ENCODE peak calls at places on chromosomes 11 and 22, in ten cellular contexts. N is tibial nerve; X is endothelial cell of umbilical vein; V is CD4-positive, CD25-positive, alpha-beta regulatory T cell; J is Caco-2; T is thoracic aorta; O is cardiac muscle cell; I is CD4-positive, alpha-beta T cell; D is mesendoderm; W is CD8-positive, alpha-beta T cell. F is an unnamed sample.

GRCh38 chr11:94007906-94008305 is 13.2 kb upstream of the HEPHL1 start:
- DNase-seq in T (no peak), X (no peak), W (no peak), D (no peak), N (no peak), V (no peak), O (no peak), J (no peak), I (no peak), F (no peak)

GRCh38 chr11:9574806-9575530 is 1.5 kb downstream of the WEE1 start:
- DNase-seq in J (peak; percentile 83), X (peak; percentile 87), V (peak; percentile 48), D (peak; percentile 91), T (no peak), W (peak; percentile 2), I (peak; percentile 4), N (peak; percentile 20), O (peak; percentile 92), F (peak; percentile 89)

GRCh38 chr22:44723801-44724200 is 21.8 kb downstream of the PRR5 start:
- DNase-seq in V (peak; percentile 25), T (no peak), X (peak; percentile 50), O (peak; percentile 43), I (no peak), J (peak; percentile 58), N (no peak), D (peak; percentile 62), W (no peak), F (no peak)

GRCh38 chr22:42187646-42188045 is 57.0 kb upstream of the CYP2D6 start:
- DNase-seq in I (no peak), J (no peak), W (no peak), V (no peak), O (no peak), D (no peak), X (no peak), N (no peak), T (no peak), F (no peak)

GRCh38 chr11:76695767-76696166 is 25.2 kb upstream of the LRRC32 start:
- DNase-seq in W (no peak), N (no peak), D (no peak), O (no peak), X (no peak), I (no peak), V (no peak), J (no peak), T (no peak), F (no peak)

GRCh38 chr11:104918113-104918824 is 20.0 kb upstream of the CASP12 start:
- DNase-seq in W (no peak), N (no peak), O (peak; percentile 76), J (no peak), D (no peak), V (peak; percentile 54), X (peak; percentile 98), I (no peak), T (no peak), F (no peak)

GRCh38 chr11:88297320-88298263 is 39.9 kb downstream of the CTSC start:
- DNase-seq in I (no peak), J (peak; percentile 32), W (no peak), O (no peak), D (peak; percentile 83), T (no peak), V (no peak), X (no peak), N (no peak), F (no peak)

GRCh38 chr11:71977743-71978418 is 20.8 kb upstream of the IL18BP start:
- DNase-seq in I (peak; percentile 36), O (peak; percentile 68), X (peak; percentile 67), V (peak; percentile 72), N (no peak), D (peak; percentile 52), T (no peak), J (peak; percentile 64), W (peak; percentile 29), F (peak; percentile 52)

GRCh38 chr11:45432910-45433309 is 146.8 kb upstream of the SYT13 start:
- DNase-seq in V (no peak), W (no peak), O (no peak), I (no peak), X (no peak), T (no peak), J (no peak), N (no peak), D (no peak), F (no peak)

GRCh38 chr11:123321641-123322040 is 108.4 kb upstream of the GRAMD1B start:
- DNase-seq in O (no peak), T (no peak), W (no peak), D (no peak), I (no peak), J (no peak), V (no peak), X (no peak), N (no peak), F (no peak)
- H3K27me3 ChIP-seq in O (peaks cover 13% of the 10 kb centered on the region), T (no peaks in the 10 kb centered on the region), W (no peaks in the 10 kb centered on the region), D (no peaks in the 10 kb centered on the region), I (no peaks in the 10 kb centered on the region), J (peaks cover 3% of the 10 kb centered on the region), V (peaks cover 6% of the 10 kb centered on the region), X (no peaks in the 10 kb centered on the region), N (no peaks in the 10 kb centered on the region), F (peaks cover 26% of the 10 kb centered on the region)

GRCh38 chr22:49849161-49850020 is 4.3 kb upstream of the ZBED4 start:
- DNase-seq in I (no peak), T (no peak), W (no peak), D (no peak), J (no peak), X (no peak), O (no peak), N (no peak), V (peak; percentile 51), F (no peak)

GRCh38 chr22:49852898-49853894 is at the start of gene ZBED4:
- DNase-seq in I (peak; percentile 98), X (peak; percentile 97), W (peak; percentile 99), J (peak; percentile 99), N (peak; percentile 90), T (peak; percentile 81), O (peak; percentile 98), V (peak; percentile 97), D (peak; percentile 97), F (peak; percentile 99)

GRCh38 chr22:49850021-49850911 is 3.4 kb upstream of the ZBED4 start:
- DNase-seq in D (no peak), T (no peak), I (no peak), J (no peak), N (no peak), V (no peak), W (no peak), O (no peak), X (no peak), F (no peak)

GRCh38 chr22:49848690-49849160 is 4.9 kb upstream of the ZBED4 start:
- DNase-seq in W (no peak), J (no peak), V (no peak), N (no peak), O (no peak), T (no peak), D (no peak), X (no peak), I (no peak), F (no peak)

GRCh38 chr22:49850959-49851815 is 2.5 kb upstream of the ZBED4 start:
- DNase-seq in O (no peak), V (no peak), D (no peak), T (no peak), W (no peak), N (no peak), J (no peak), I (no peak), X (no peak), F (no peak)
- H3K27me3 ChIP-seq in O (peaks cover 65% of the 10 kb centered on the region), V (no peaks in the 10 kb centered on the region), D (peaks cover 46% of the 10 kb centered on the region), T (no peaks in the 10 kb centered on the region), W (no peaks in the 10 kb centered on the region), N (peaks cover 46% of the 10 kb centered on the region), J (no peaks in the 10 kb centered on the region), I (no peaks in the 10 kb centered on the region), X (peaks cover 22% of the 10 kb centered on the region), F (peaks cover 39% of the 10 kb centered on the region)

GRCh38 chr11:113906038-113906437 is 1.4 kb downstream of the HTR3B start:
- DNase-seq in X (no peak), J (peak; percentile 79), O (peak; percentile 17), D (peak; percentile 70), I (no peak), T (no peak), V (no peak), W (no peak), N (no peak), F (peak; percentile 85)
- H3K27me3 ChIP-seq in X (peaks cover 18% of the 10 kb centered on the region), J (no peaks in the 10 kb centered on the region), O (no peaks in the 10 kb centered on the region), D (no peaks in the 10 kb centered on the region), I (no peaks in the 10 kb centered on the region), T (no peaks in the 10 kb centered on the region), V (peaks cover 3% of the 10 kb centered on the region), W (no peaks in the 10 kb centered on the region), N (peaks cover 29% of the 10 kb centered on the region), F (no peaks in the 10 kb centered on the region)

GRCh38 chr22:30027169-30027568 is 53.1 kb upstream of the HORMAD2 start:
- DNase-seq in V (no peak), J (no peak), T (no peak), X (no peak), O (no peak), W (no peak), N (no peak), D (no peak), I (no peak), F (peak; percentile 25)

GRCh38 chr22:30023099-30023498 is 57.2 kb upstream of the HORMAD2 start:
- DNase-seq in O (no peak), V (peak; percentile 14), X (no peak), I (no peak), D (no peak), T (no peak), W (no peak), J (no peak), N (no peak), F (no peak)

GRCh38 chr22:30026751-30027150 is 53.5 kb upstream of the HORMAD2 start:
- DNase-seq in D (no peak), J (no peak), X (no peak), W (no peak), N (no peak), I (no peak), V (no peak), T (no peak), O (no peak), F (no peak)

GRCh38 chr22:30024231-30024630 is 56.0 kb upstream of the HORMAD2 start:
- DNase-seq in D (no peak), N (no peak), I (no peak), T (no peak), X (no peak), V (no peak), W (no peak), J (no peak), O (no peak), F (no peak)

DNA sequence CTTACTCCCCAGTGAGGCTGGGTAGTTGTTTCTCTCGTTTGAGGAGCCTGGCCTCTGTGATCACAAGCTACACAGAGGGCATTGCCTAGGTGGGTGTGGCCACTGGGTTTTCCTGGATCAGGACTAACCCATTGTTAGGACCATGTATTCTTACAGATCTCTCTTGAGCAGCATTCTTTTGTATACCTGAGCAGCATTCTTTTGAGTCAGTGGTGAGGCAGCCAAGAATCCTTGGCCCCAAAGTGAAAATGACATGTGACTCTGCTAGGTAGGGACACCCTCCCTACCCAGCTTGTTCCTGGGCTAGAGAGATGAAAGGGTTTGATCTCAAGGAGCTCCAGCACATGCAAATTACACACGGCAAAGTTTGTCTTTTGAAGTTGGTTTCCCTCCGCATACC is 55.1 kb upstream of the HORMAD2 start:
- DNase-seq in O (no peak), V (no peak), D (no peak), X (no peak), T (no peak), J (no peak), N (no peak), W (no peak), I (no peak), F (no peak)
- H3K27me3 ChIP-seq in O (no peaks in the 10 kb centered on the region), V (no peaks in the 10 kb centered on the region), D (no peaks in the 10 kb centered on the region), X (no peaks in the 10 kb centered on the region), T (no peaks in the 10 kb centered on the region), J (no peaks in the 10 kb centered on the region), N (no peaks in the 10 kb centered on the region), W (no peaks in the 10 kb centered on the region), I (no peaks in the 10 kb centered on the region), F (no peaks in the 10 kb centered on the region)

F was measured in hepatocyte.